ENCODE peak calls at places on chromosome 6, in ten cellular contexts. One of them, this sample, is unnamed.

GRCh38 chr6:137657351-137657911 is 163.2 kb upstream of the OLIG3 start:
- DNase-seq in iris pigment epithelial cell: no peak
- DNase-seq in Karpas-422: no peak
- DNase-seq in smooth muscle cell of the brain vasculature: no peak
- DNase-seq in T follicular helper cell: no peak
- DNase-seq in SHP77: no peak
- DNase-seq in NCI-H1105: no peak
- DNase-seq in renal cortical epithelial cell: peak
- DNase-seq in dorsolateral prefrontal cortex: no peak
- DNase-seq in AG08396: no peak
- DNase-seq in this sample: no peak

GRCh38 chr6:160973856-160974255 is 17.7 kb upstream of the MAP3K4 start:
- DNase-seq in iris pigment epithelial cell: no peak
- DNase-seq in Karpas-422: no peak
- DNase-seq in smooth muscle cell of the brain vasculature: no peak
- DNase-seq in T follicular helper cell: no peak
- DNase-seq in SHP77: no peak
- DNase-seq in NCI-H1105: no peak
- DNase-seq in renal cortical epithelial cell: no peak
- DNase-seq in dorsolateral prefrontal cortex: no peak
- DNase-seq in AG08396: peak
- DNase-seq in this sample: no peak

GRCh38 chr6:109454483-109455160 is 950 bp downstream of the MICAL1 start:
- DNase-seq in iris pigment epithelial cell: peak
- DNase-seq in Karpas-422: peak
- DNase-seq in smooth muscle cell of the brain vasculature: no peak
- DNase-seq in T follicular helper cell: peak
- DNase-seq in SHP77: no peak
- DNase-seq in NCI-H1105: no peak
- DNase-seq in renal cortical epithelial cell: no peak
- DNase-seq in dorsolateral prefrontal cortex: peak
- DNase-seq in AG08396: peak
- DNase-seq in this sample: peak

GRCh38 chr6:142531727-142532126 is 229.9 kb downstream of the ADGRG6 start:
- DNase-seq in iris pigment epithelial cell: peak
- DNase-seq in Karpas-422: no peak
- DNase-seq in smooth muscle cell of the brain vasculature: no peak
- DNase-seq in T follicular helper cell: no peak
- DNase-seq in SHP77: no peak
- DNase-seq in NCI-H1105: no peak
- DNase-seq in renal cortical epithelial cell: peak
- DNase-seq in dorsolateral prefrontal cortex: no peak
- DNase-seq in AG08396: no peak
- DNase-seq in this sample: no peak

GRCh38 chr6:104896914-104897313 is 37.2 kb upstream of the HACE1 start:
- DNase-seq in iris pigment epithelial cell: peak
- DNase-seq in Karpas-422: peak
- DNase-seq in smooth muscle cell of the brain vasculature: no peak
- DNase-seq in T follicular helper cell: no peak
- DNase-seq in SHP77: no peak
- DNase-seq in NCI-H1105: no peak
- DNase-seq in renal cortical epithelial cell: peak
- DNase-seq in dorsolateral prefrontal cortex: no peak
- DNase-seq in AG08396: peak
- DNase-seq in this sample: no peak

GRCh38 chr6:1789092-1789491 is 179.4 kb downstream of the FOXC1 start:
- DNase-seq in iris pigment epithelial cell: peak
- DNase-seq in Karpas-422: no peak
- DNase-seq in smooth muscle cell of the brain vasculature: no peak
- DNase-seq in T follicular helper cell: no peak
- DNase-seq in SHP77: no peak
- DNase-seq in NCI-H1105: no peak
- DNase-seq in renal cortical epithelial cell: peak
- DNase-seq in dorsolateral prefrontal cortex: no peak
- DNase-seq in AG08396: no peak
- DNase-seq in this sample: no peak

GRCh38 chr6:43978473-43979360 is 148.5 kb downstream of the MRPL14 start:
- DNase-seq in iris pigment epithelial cell: no peak
- DNase-seq in Karpas-422: no peak
- DNase-seq in smooth muscle cell of the brain vasculature: no peak
- DNase-seq in T follicular helper cell: no peak
- DNase-seq in SHP77: no peak
- DNase-seq in NCI-H1105: no peak
- DNase-seq in renal cortical epithelial cell: no peak
- DNase-seq in dorsolateral prefrontal cortex: peak
- DNase-seq in AG08396: no peak
- DNase-seq in this sample: no peak

GRCh38 chr6:32424584-32424983 is 15.1 kb upstream of the HLA-DRA start:
- DNase-seq in iris pigment epithelial cell: no peak
- DNase-seq in Karpas-422: no peak
- DNase-seq in smooth muscle cell of the brain vasculature: no peak
- DNase-seq in T follicular helper cell: no peak
- DNase-seq in SHP77: no peak
- DNase-seq in NCI-H1105: no peak
- DNase-seq in renal cortical epithelial cell: no peak
- DNase-seq in dorsolateral prefrontal cortex: no peak
- DNase-seq in AG08396: no peak
- DNase-seq in this sample: no peak

GRCh38 chr6:106275692-106276091 is 49.9 kb downstream of the ATG5 start:
- DNase-seq in iris pigment epithelial cell: peak
- DNase-seq in Karpas-422: no peak
- DNase-seq in smooth muscle cell of the brain vasculature: no peak
- DNase-seq in T follicular helper cell: no peak
- DNase-seq in SHP77: no peak
- DNase-seq in NCI-H1105: no peak
- DNase-seq in renal cortical epithelial cell: peak
- DNase-seq in dorsolateral prefrontal cortex: no peak
- DNase-seq in AG08396: peak
- DNase-seq in this sample: no peak

GRCh38 chr6:159017757-159018559 is 18.0 kb upstream of the RSPH3 start:
- DNase-seq in iris pigment epithelial cell: no peak
- DNase-seq in Karpas-422: no peak
- DNase-seq in smooth muscle cell of the brain vasculature: no peak
- DNase-seq in T follicular helper cell: no peak
- DNase-seq in SHP77: no peak
- DNase-seq in NCI-H1105: no peak
- DNase-seq in renal cortical epithelial cell: no peak
- DNase-seq in dorsolateral prefrontal cortex: no peak
- DNase-seq in AG08396: no peak
- DNase-seq in this sample: no peak

GRCh38 chr6:21597706-21598273 is 4.2 kb downstream of the SOX4 start:
- DNase-seq in iris pigment epithelial cell: peak
- DNase-seq in Karpas-422: no peak
- DNase-seq in smooth muscle cell of the brain vasculature: no peak
- DNase-seq in T follicular helper cell: no peak
- DNase-seq in SHP77: no peak
- DNase-seq in NCI-H1105: no peak
- DNase-seq in renal cortical epithelial cell: no peak
- DNase-seq in dorsolateral prefrontal cortex: no peak
- DNase-seq in AG08396: peak
- DNase-seq in this sample: no peak

GRCh38 chr6:152529364-152529763 is 107.8 kb downstream of the SYNE1 start:
- DNase-seq in iris pigment epithelial cell: peak
- DNase-seq in Karpas-422: no peak
- DNase-seq in smooth muscle cell of the brain vasculature: no peak
- DNase-seq in T follicular helper cell: no peak
- DNase-seq in SHP77: no peak
- DNase-seq in NCI-H1105: no peak
- DNase-seq in renal cortical epithelial cell: no peak
- DNase-seq in dorsolateral prefrontal cortex: no peak
- DNase-seq in AG08396: peak
- DNase-seq in this sample: no peak

GRCh38 chr6:14066782-14067406 is 50.7 kb upstream of the CD83 start:
- DNase-seq in iris pigment epithelial cell: peak
- DNase-seq in Karpas-422: peak
- DNase-seq in smooth muscle cell of the brain vasculature: no peak
- DNase-seq in T follicular helper cell: no peak
- DNase-seq in SHP77: peak
- DNase-seq in NCI-H1105: peak
- DNase-seq in renal cortical epithelial cell: peak
- DNase-seq in dorsolateral prefrontal cortex: no peak
- DNase-seq in AG08396: peak
- DNase-seq in this sample: peak

GRCh38 chr6:169935348-169935718 is 183.9 kb downstream of the ERMARD start:
- DNase-seq in iris pigment epithelial cell: peak
- DNase-seq in Karpas-422: no peak
- DNase-seq in smooth muscle cell of the brain vasculature: no peak
- DNase-seq in T follicular helper cell: no peak
- DNase-seq in SHP77: peak
- DNase-seq in NCI-H1105: no peak
- DNase-seq in renal cortical epithelial cell: peak
- DNase-seq in dorsolateral prefrontal cortex: no peak
- DNase-seq in AG08396: no peak
- DNase-seq in this sample: no peak

GRCh38 chr6:10412948-10413849 is 1.7 kb downstream of the TFAP2A start:
- DNase-seq in iris pigment epithelial cell: peak
- DNase-seq in Karpas-422: peak
- DNase-seq in smooth muscle cell of the brain vasculature: no peak
- DNase-seq in T follicular helper cell: no peak
- DNase-seq in SHP77: peak
- DNase-seq in NCI-H1105: peak
- DNase-seq in renal cortical epithelial cell: no peak
- DNase-seq in dorsolateral prefrontal cortex: no peak
- DNase-seq in AG08396: no peak
- DNase-seq in this sample: peak

GRCh38 chr6:170125447-170126300 is 165.2 kb downstream of the DLL1 start:
- DNase-seq in iris pigment epithelial cell: no peak
- DNase-seq in Karpas-422: no peak
- DNase-seq in smooth muscle cell of the brain vasculature: no peak
- DNase-seq in T follicular helper cell: no peak
- DNase-seq in SHP77: no peak
- DNase-seq in NCI-H1105: no peak
- DNase-seq in renal cortical epithelial cell: no peak
- DNase-seq in dorsolateral prefrontal cortex: no peak
- DNase-seq in AG08396: no peak
- DNase-seq in this sample: no peak